ENCODE peak calls at places on chromosome 13, in five cellular contexts. One of them, this sample, is unnamed.

GRCh38 chr13:77828815-77829214 is 89.8 kb downstream of the EDNRB start:
- DNase-seq in thoracic aorta: no peak
- DNase-seq in uterus: no peak
- DNase-seq in pancreas: no peak
- DNase-seq in progenitor cell of endocrine pancreas: no peak
- DNase-seq in this sample: no peak

GRCh38 chr13:45257638-45258338 is 56.9 kb upstream of the KCTD4 start:
- DNase-seq in pancreas: no peak
- DNase-seq in thoracic aorta: no peak
- DNase-seq in uterus: no peak
- DNase-seq in progenitor cell of endocrine pancreas: no peak
- DNase-seq in this sample: no peak

GRCh38 chr13:29081036-29081435 is 260.9 kb downstream of the MTUS2 start:
- DNase-seq in progenitor cell of endocrine pancreas: no peak
- DNase-seq in uterus: no peak
- DNase-seq in thoracic aorta: no peak
- DNase-seq in pancreas: no peak
- DNase-seq in this sample: no peak

GRCh38 chr13:97015661-97016350 is 21.5 kb upstream of the OXGR1 start:
- DNase-seq in progenitor cell of endocrine pancreas: no peak
- DNase-seq in thoracic aorta: no peak
- DNase-seq in pancreas: no peak
- DNase-seq in uterus: no peak
- DNase-seq in this sample: no peak

GRCh38 chr13:98173431-98173921 is 3.6 kb downstream of the RNF113B start:
- DNase-seq in progenitor cell of endocrine pancreas: no peak
- DNase-seq in pancreas: no peak
- DNase-seq in uterus: peak
- DNase-seq in thoracic aorta: no peak
- DNase-seq in this sample: no peak

GRCh38 chr13:62418872-62419271 is 1003.2 kb upstream of the PCDH20 start:
- DNase-seq in thoracic aorta: no peak
- DNase-seq in pancreas: no peak
- DNase-seq in uterus: no peak
- DNase-seq in progenitor cell of endocrine pancreas: no peak
- DNase-seq in this sample: no peak

GRCh38 chr13:99218545-99218944 is 17.9 kb downstream of the UBAC2 start:
- DNase-seq in uterus: no peak
- DNase-seq in pancreas: peak
- DNase-seq in progenitor cell of endocrine pancreas: no peak
- DNase-seq in thoracic aorta: no peak
- DNase-seq in this sample: peak

GRCh38 chr13:89755729-89756492 is 1591.6 kb upstream of the MIR17HG start:
- DNase-seq in pancreas: no peak
- DNase-seq in thoracic aorta: no peak
- DNase-seq in progenitor cell of endocrine pancreas: no peak
- DNase-seq in uterus: no peak
- DNase-seq in this sample: no peak

GRCh38 chr13:24684600-24684998 is 4.4 kb downstream of the ATP12A start:
- DNase-seq in thoracic aorta: no peak
- DNase-seq in pancreas: no peak
- DNase-seq in uterus: no peak
- DNase-seq in progenitor cell of endocrine pancreas: no peak
- DNase-seq in this sample: no peak

GRCh38 chr13:78603240-78603947 is at the start of gene POU4F1:
- DNase-seq in pancreas: no peak
- DNase-seq in progenitor cell of endocrine pancreas: peak
- DNase-seq in thoracic aorta: no peak
- DNase-seq in uterus: no peak
- DNase-seq in this sample: peak

GRCh38 chr13:107562222-107562621 is 653.1 kb downstream of the LIG4 start:
- DNase-seq in uterus: no peak
- DNase-seq in thoracic aorta: no peak
- DNase-seq in progenitor cell of endocrine pancreas: no peak
- DNase-seq in pancreas: no peak
- DNase-seq in this sample: no peak

GRCh38 chr13:50393641-50394040 is 378.4 kb downstream of the KCNRG start:
- DNase-seq in thoracic aorta: no peak
- DNase-seq in progenitor cell of endocrine pancreas: no peak
- DNase-seq in uterus: no peak
- DNase-seq in pancreas: no peak
- DNase-seq in this sample: peak

GRCh38 chr13:51034906-51035305 is 76.2 kb downstream of the C13orf42 start:
- DNase-seq in progenitor cell of endocrine pancreas: no peak
- DNase-seq in pancreas: no peak
- DNase-seq in thoracic aorta: no peak
- DNase-seq in uterus: no peak
- DNase-seq in this sample: no peak

GRCh38 chr13:30895773-30896172 is 10.3 kb upstream of the MEDAG start:
- DNase-seq in pancreas: no peak
- DNase-seq in progenitor cell of endocrine pancreas: no peak
- DNase-seq in thoracic aorta: peak
- DNase-seq in uterus: peak
- DNase-seq in this sample: no peak

GRCh38 chr13:46195017-46195416 is 13.0 kb upstream of the LCP1 start:
- DNase-seq in thoracic aorta: no peak
- DNase-seq in uterus: no peak
- DNase-seq in pancreas: no peak
- DNase-seq in progenitor cell of endocrine pancreas: no peak
- DNase-seq in this sample: no peak

GRCh38 chr13:111165189-111165588 is 50.1 kb downstream of the ARHGEF7 start:
- DNase-seq in progenitor cell of endocrine pancreas: no peak
- DNase-seq in pancreas: no peak
- DNase-seq in thoracic aorta: no peak
- DNase-seq in uterus: no peak
- DNase-seq in this sample: no peak

GRCh38 chr13:20616059-20616797 is 49.3 kb downstream of the IFT88 start:
- DNase-seq in uterus: no peak
- DNase-seq in pancreas: no peak
- DNase-seq in progenitor cell of endocrine pancreas: no peak
- DNase-seq in thoracic aorta: no peak
- DNase-seq in this sample: no peak

GRCh38 chr13:22262328-22262920 is 591.6 kb downstream of the FGF9 start:
- DNase-seq in pancreas: no peak
- DNase-seq in thoracic aorta: no peak
- DNase-seq in progenitor cell of endocrine pancreas: no peak
- DNase-seq in uterus: no peak
- DNase-seq in this sample: no peak

GRCh38 chr13:37448072-37448471 is 150.5 kb downstream of the POSTN start:
- DNase-seq in uterus: no peak
- DNase-seq in progenitor cell of endocrine pancreas: no peak
- DNase-seq in thoracic aorta: no peak
- DNase-seq in pancreas: no peak
- DNase-seq in this sample: no peak

GRCh38 chr13:37495046-37495445 is 103.5 kb downstream of the POSTN start:
- DNase-seq in progenitor cell of endocrine pancreas: no peak
- DNase-seq in uterus: no peak
- DNase-seq in pancreas: no peak
- DNase-seq in thoracic aorta: no peak
- DNase-seq in this sample: no peak

GRCh38 chr13:68386808-68387207 is 1156.7 kb upstream of the PCDH9 start:
- DNase-seq in thoracic aorta: no peak
- DNase-seq in pancreas: no peak
- DNase-seq in uterus: no peak
- DNase-seq in progenitor cell of endocrine pancreas: no peak
- DNase-seq in this sample: no peak

GRCh38 chr13:81302677-81303076 is 961.8 kb upstream of the SPRY2 start:
- DNase-seq in progenitor cell of endocrine pancreas: no peak
- DNase-seq in thoracic aorta: no peak
- DNase-seq in uterus: no peak
- DNase-seq in pancreas: no peak
- DNase-seq in this sample: no peak

GRCh38 chr13:73722120-73722519 is 412.1 kb downstream of the KLF12 start:
- DNase-seq in progenitor cell of endocrine pancreas: no peak
- DNase-seq in pancreas: no peak
- DNase-seq in uterus: no peak
- DNase-seq in thoracic aorta: no peak
- DNase-seq in this sample: no peak

GRCh38 chr13:34425307-34425949 is 516.6 kb upstream of the NBEA start:
- DNase-seq in thoracic aorta: no peak
- DNase-seq in uterus: no peak
- DNase-seq in progenitor cell of endocrine pancreas: no peak
- DNase-seq in pancreas: no peak
- DNase-seq in this sample: no peak

GRCh38 chr13:93535256-93535655 is 308.6 kb downstream of the GPC6 start:
- DNase-seq in pancreas: no peak
- DNase-seq in progenitor cell of endocrine pancreas: no peak
- DNase-seq in thoracic aorta: no peak
- DNase-seq in uterus: no peak
- DNase-seq in this sample: no peak

GRCh38 chr13:113545931-113546516 is 38.5 kb upstream of the TFDP1 start:
- DNase-seq in pancreas: no peak
- DNase-seq in progenitor cell of endocrine pancreas: no peak
- DNase-seq in uterus: no peak
- DNase-seq in thoracic aorta: no peak
- DNase-seq in this sample: no peak

GRCh38 chr13:99916366-99917103 is 55.0 kb downstream of the ZIC5 start:
- DNase-seq in pancreas: no peak
- DNase-seq in uterus: no peak
- DNase-seq in progenitor cell of endocrine pancreas: no peak
- DNase-seq in thoracic aorta: no peak
- DNase-seq in this sample: no peak

GRCh38 chr13:24221007-24221406 is 60.5 kb downstream of the SPATA13 start:
- DNase-seq in uterus: no peak
- DNase-seq in progenitor cell of endocrine pancreas: no peak
- DNase-seq in thoracic aorta: no peak
- DNase-seq in pancreas: peak
- DNase-seq in this sample: no peak

GRCh38 chr13:50549221-50549942 is 294.1 kb downstream of the DLEU7 start:
- DNase-seq in progenitor cell of endocrine pancreas: no peak
- DNase-seq in uterus: no peak
- DNase-seq in pancreas: no peak
- DNase-seq in thoracic aorta: no peak
- DNase-seq in this sample: no peak

GRCh38 chr13:75365724-75366173 is 116.2 kb downstream of the TBC1D4 start:
- DNase-seq in progenitor cell of endocrine pancreas: no peak
- DNase-seq in thoracic aorta: no peak
- DNase-seq in uterus: no peak
- DNase-seq in pancreas: no peak
- DNase-seq in this sample: no peak

GRCh38 chr13:87820221-87820620 is 149.1 kb downstream of the SLITRK5 start:
- DNase-seq in pancreas: no peak
- DNase-seq in thoracic aorta: no peak
- DNase-seq in progenitor cell of endocrine pancreas: no peak
- DNase-seq in uterus: no peak
- DNase-seq in this sample: no peak

GRCh38 chr13:75739244-75739868 is 103.2 kb downstream of the LMO7 start:
- DNase-seq in progenitor cell of endocrine pancreas: no peak
- DNase-seq in uterus: no peak
- DNase-seq in pancreas: no peak
- DNase-seq in thoracic aorta: no peak
- DNase-seq in this sample: no peak

GRCh38 chr13:22210134-22210930 is 539.5 kb downstream of the FGF9 start:
- DNase-seq in uterus: no peak
- DNase-seq in pancreas: no peak
- DNase-seq in progenitor cell of endocrine pancreas: no peak
- DNase-seq in thoracic aorta: no peak
- DNase-seq in this sample: no peak

GRCh38 chr13:25037057-25037813 is 58.7 kb upstream of the PABPC3 start:
- DNase-seq in progenitor cell of endocrine pancreas: peak
- DNase-seq in uterus: no peak
- DNase-seq in thoracic aorta: no peak
- DNase-seq in pancreas: peak
- DNase-seq in this sample: peak

DNA sequence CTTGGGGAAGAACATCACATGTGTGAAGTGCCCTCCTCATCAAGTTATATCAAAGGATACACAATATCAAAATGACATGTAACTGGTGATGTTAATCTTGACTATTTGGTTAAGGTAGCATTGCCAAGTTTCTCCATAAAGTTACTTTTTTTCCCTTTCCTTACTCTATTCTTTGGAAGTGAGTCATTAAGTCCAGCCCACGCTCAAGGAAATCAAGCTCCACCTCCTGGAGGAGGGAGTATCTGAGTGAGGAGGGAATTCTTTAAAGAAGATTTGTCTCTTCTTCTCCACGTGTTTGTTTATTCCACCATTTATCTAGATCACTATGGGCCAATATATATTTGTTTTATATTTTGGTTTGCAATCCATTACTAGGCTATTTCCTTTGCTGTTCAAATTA is 33.6 kb upstream of the FNDC3A start:
- DNase-seq in uterus: no peak
- DNase-seq in progenitor cell of endocrine pancreas: no peak
- DNase-seq in thoracic aorta: no peak
- DNase-seq in pancreas: no peak
- DNase-seq in this sample: no peak
- TF ChIP-seq CTCF in uterus: no peak
- TF ChIP-seq CTCF in progenitor cell of endocrine pancreas: no peak
- TF ChIP-seq CTCF in thoracic aorta: no peak
- TF ChIP-seq CTCF in pancreas: no peak
- TF ChIP-seq CTCF in this sample: no peak

GRCh38 chr13:26719356-26719945 is 41.1 kb downstream of the GPR12 start:
- DNase-seq in pancreas: no peak
- DNase-seq in thoracic aorta: no peak
- DNase-seq in uterus: no peak
- DNase-seq in progenitor cell of endocrine pancreas: no peak
- DNase-seq in this sample: no peak
- TF ChIP-seq CTCF in pancreas: no peak
- TF ChIP-seq CTCF in thoracic aorta: no peak
- TF ChIP-seq CTCF in uterus: no peak
- TF ChIP-seq CTCF in progenitor cell of endocrine pancreas: no peak
- TF ChIP-seq CTCF in this sample: no peak

DNA sequence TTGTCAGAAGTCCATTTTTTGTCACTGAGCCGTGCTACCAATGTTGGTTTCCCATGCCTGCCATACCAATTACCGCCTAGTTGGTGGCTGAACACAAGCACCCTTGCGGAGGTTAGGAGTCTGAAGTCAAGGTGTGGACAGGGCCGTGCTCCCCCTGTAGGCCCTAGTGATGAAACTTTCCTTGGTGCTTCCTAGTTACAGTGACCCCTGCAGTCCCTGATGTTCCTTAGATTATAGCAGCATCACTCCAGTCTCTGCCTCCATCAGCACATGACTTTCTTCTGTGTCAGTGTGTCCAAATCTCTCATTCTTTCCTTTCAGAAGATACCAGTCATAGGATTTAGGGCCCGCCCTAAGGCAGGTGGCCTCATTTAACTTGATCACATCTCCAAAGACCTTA is 99.0 kb downstream of the MYO16 start:
- DNase-seq in pancreas: no peak
- DNase-seq in thoracic aorta: no peak
- DNase-seq in progenitor cell of endocrine pancreas: no peak
- DNase-seq in uterus: no peak
- DNase-seq in this sample: peak
- TF ChIP-seq CTCF in pancreas: no peak
- TF ChIP-seq CTCF in thoracic aorta: no peak
- TF ChIP-seq CTCF in progenitor cell of endocrine pancreas: peak
- TF ChIP-seq CTCF in uterus: no peak
- TF ChIP-seq CTCF in this sample: peak

GRCh38 chr13:40187324-40187795 is 479.1 kb downstream of the FOXO1 start:
- DNase-seq in pancreas: no peak
- DNase-seq in uterus: no peak
- DNase-seq in thoracic aorta: no peak
- DNase-seq in progenitor cell of endocrine pancreas: no peak
- DNase-seq in this sample: no peak
- TF ChIP-seq CTCF in pancreas: no peak
- TF ChIP-seq CTCF in uterus: no peak
- TF ChIP-seq CTCF in thoracic aorta: no peak
- TF ChIP-seq CTCF in progenitor cell of endocrine pancreas: no peak
- TF ChIP-seq CTCF in this sample: no peak

GRCh38 chr13:32857689-32858088 is 158.5 kb upstream of the KL start:
- DNase-seq in thoracic aorta: no peak
- DNase-seq in uterus: no peak
- DNase-seq in pancreas: no peak
- DNase-seq in progenitor cell of endocrine pancreas: no peak
- DNase-seq in this sample: no peak
- TF ChIP-seq CTCF in thoracic aorta: no peak
- TF ChIP-seq CTCF in uterus: no peak
- TF ChIP-seq CTCF in pancreas: no peak
- TF ChIP-seq CTCF in progenitor cell of endocrine pancreas: no peak
- TF ChIP-seq CTCF in this sample: no peak